ENCODE peak calls at places on chromosomes 4 and X, in four cellular contexts. J is NB4, Z is suprapubic skin, S is uterus. P is an unnamed sample.

GRCh38 chr4:154332681-154333421 is 158.7 kb downstream of the DCHS2 start:
- DNase-seq in J (no peak), Z (no peak), S (peak; percentile 41), P (peak; percentile 17)

GRCh38 chrX:24216037-24216436 is 66.5 kb downstream of the ZFX start:
- DNase-seq in J (no peak), Z (no peak), S (no peak), P (no peak)

GRCh38 chr4:165512464-165512863 is 133.7 kb downstream of the CPE start:
- DNase-seq in J (no peak), Z (no peak), S (no peak), P (no peak)

GRCh38 chr4:81040175-81040659 is 9.7 kb downstream of the BMP3 start:
- DNase-seq in J (peak; percentile 44), Z (no peak), S (no peak), P (no peak)

GRCh38 chr4:8350841-8351461 is 81.4 kb downstream of the HTRA3 start:
- DNase-seq in J (no peak), Z (peak; percentile 72), S (peak; percentile 12), P (no peak)

GRCh38 chrX:129600981-129601424 is 53.8 kb downstream of the APLN start:
- DNase-seq in J (peak; percentile 43), Z (no peak), S (no peak), P (peak; percentile 75)

GRCh38 chr4:140286503-140286902 is 86.9 kb upstream of the SCOC start:
- DNase-seq in J (no peak), Z (no peak), S (peak; percentile 21), P (no peak)

GRCh38 chrX:11533211-11533651 is 132.5 kb downstream of the ARHGAP6 start:
- DNase-seq in J (peak; percentile 73), Z (no peak), S (no peak), P (no peak)

GRCh38 chr4:48472794-48473193 is 10.3 kb upstream of the SLC10A4 start:
- DNase-seq in J (no peak), Z (no peak), S (no peak), P (no peak)

GRCh38 chrX:21369613-21370012 is 4.6 kb upstream of the CNKSR2 start:
- DNase-seq in J (no peak), Z (no peak), S (no peak), P (no peak)

GRCh38 chr4:98261291-98262271 is at the start of gene RAP1GDS1:
- DNase-seq in J (peak; percentile 56), Z (peak; percentile 85), S (peak; percentile 41), P (peak; percentile 86)

GRCh38 chr4:185096032-185096653 is 46.9 kb upstream of the SLC25A4 start:
- DNase-seq in J (peak; percentile 56), Z (no peak), S (no peak), P (no peak)

GRCh38 chr4:65943076-65943475 is 272.8 kb upstream of the EPHA5 start:
- DNase-seq in J (no peak), Z (no peak), S (no peak), P (no peak)

DNA sequence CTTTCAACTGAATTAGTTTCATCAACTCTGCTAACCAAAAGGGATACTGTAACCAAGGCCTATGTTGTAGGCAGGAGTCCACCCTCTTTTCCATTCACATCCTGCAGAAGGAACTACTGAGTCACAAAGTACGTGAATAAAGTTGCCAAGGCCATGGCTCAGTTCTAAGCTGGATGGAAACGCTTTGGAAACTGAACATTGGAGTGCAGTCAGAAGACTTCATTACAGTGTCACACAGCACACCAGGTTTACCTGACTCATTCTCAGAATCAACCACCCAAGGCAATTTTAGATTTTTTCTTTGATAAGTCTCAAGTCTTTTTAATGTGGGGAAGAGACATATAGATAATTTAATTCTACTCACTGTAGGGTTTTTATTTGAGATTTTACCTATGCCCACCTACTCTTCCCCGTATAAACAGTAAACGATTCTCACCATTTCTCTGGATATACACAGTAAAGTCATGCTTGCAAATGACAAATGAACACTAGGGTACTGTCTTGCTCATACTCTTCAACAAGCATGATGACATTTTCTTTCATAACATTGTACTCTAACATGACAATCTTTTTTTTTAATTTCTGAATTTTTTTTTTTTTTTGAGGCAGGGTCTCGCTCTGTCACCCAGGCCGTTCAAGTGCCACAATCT is 58.9 kb upstream of the RBM47 start:
- DNase-seq in J (no peak), Z (no peak), S (no peak), P (no peak)
- TF ChIP-seq CTCF in J (no peak), Z (no peak), S (no peak), P (no peak)

GRCh38 chrX:71111141-71111843 is at the start of gene IL2RG:
- DNase-seq in J (peak; percentile 87), Z (no peak), S (no peak), P (no peak)
- TF ChIP-seq POLR2A in J (peak; percentile 88), Z (no peak), S (no peak), P (no peak)

GRCh38 chr4:102809190-102809589 is 18.2 kb downstream of the UBE2D3 start:
- DNase-seq in J (peak; percentile 36), Z (no peak), S (no peak), P (no peak)
- TF ChIP-seq CTCF in J (no peak), Z (no peak), S (no peak), P (no peak)

GRCh38 chr4:82900335-82901128 is at the start of gene THAP9:
- DNase-seq in J (peak; percentile 99), Z (peak; percentile 100), S (peak; percentile 97), P (peak; percentile 100)

GRCh38 chr4:82901129-82901718 is 689 bp downstream of the THAP9 start:
- DNase-seq in J (no peak), Z (no peak), S (no peak), P (no peak)

GRCh38 chr4:82906469-82906868 is 5.9 kb downstream of the THAP9 start:
- DNase-seq in J (no peak), Z (no peak), S (no peak), P (no peak)

GRCh38 chr4:82905205-82905604 is 4.7 kb downstream of the THAP9 start:
- DNase-seq in J (peak; percentile 41), Z (no peak), S (no peak), P (no peak)

DNA sequence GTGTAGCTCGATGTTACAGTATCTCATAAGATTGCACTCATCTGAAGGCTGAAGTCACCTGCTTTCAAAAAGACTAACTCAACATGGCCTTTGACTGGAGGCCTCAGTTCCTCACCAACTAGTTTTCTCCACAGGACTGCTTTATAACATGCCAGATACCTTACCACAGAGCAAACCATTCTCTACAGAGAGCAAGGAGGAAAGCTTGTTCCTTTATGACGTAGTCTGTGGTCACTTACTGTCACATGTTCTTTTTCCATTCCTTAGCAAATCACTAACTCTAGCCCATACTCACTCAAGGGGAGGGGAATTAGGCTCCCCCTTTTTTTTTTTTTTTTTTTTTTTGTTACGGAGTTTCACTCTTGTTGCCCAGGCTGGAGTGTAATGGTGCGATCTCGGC is 3.2 kb downstream of the THAP9 start:
- DNase-seq in J (peak; percentile 43), Z (no peak), S (no peak), P (no peak)
- TF ChIP-seq POLR2A in J (no peak), Z (no peak), S (no peak), P (no peak)

GRCh38 chrX:39242187-39242586 is 440.9 kb downstream of the MID1IP1 start:
- DNase-seq in J (peak; percentile 35), Z (no peak), S (no peak), P (no peak)
- TF ChIP-seq CTCF in J (peak; percentile 45), Z (peak; percentile 6), S (peak; percentile 11), P (no peak)

DNA sequence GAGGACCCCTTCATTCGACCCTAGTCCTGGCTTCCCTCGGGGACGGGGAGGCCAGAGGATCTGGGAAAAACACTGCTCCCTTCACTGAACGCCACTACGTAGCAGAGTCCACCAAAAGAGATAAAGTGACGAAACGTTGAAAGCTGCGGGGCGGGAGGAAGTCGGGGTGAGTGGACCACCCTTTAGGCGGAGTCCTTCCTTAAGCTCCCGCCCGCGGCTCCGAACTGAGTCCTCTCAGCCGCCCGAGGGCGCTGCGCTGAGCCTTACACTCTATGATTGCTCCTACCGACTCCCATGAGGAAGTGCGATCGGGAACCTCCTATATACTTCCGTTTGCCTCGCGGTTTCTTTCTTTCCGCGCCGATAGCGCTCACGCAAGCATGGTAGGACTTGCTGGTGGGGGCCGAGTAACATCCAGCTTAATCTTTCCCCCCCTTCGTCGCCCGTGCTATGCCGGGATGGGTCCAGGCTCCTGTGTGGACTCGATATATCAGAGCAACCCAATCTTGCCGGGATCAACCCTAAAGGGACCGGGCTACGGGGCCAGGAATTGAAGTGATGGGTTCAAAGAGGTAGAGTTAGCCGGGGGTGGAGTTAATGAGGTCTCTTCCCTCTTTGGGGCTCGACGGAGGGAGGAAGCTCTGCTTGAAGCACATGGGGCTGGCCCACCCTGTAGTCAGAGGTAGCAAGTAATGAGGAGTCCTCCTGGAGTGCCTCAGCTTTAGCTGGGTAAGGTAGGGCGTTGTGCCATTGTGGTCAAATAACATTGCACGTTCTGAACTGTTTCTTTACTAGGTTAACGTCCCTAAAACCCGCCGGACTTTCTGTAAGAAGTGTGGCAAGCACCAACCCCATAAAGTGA is at the start of gene RPL36A:
- DNase-seq in J (peak; percentile 96), Z (peak; percentile 89), S (peak; percentile 84), P (peak; percentile 97)
- TF ChIP-seq POLR2A in J (peak; percentile 91), Z (peak; percentile 43), S (peak; percentile 61), P (no peak)